ENCODE peak calls at places on chromosomes 13 and 19, in seven cellular contexts. I is SHP77; Z is Jurkat, Clone E6-1; D is fibroblast of lung; C is cerebellum; M is NCI-H345; Q is smooth muscle cell of the brain vasculature. R is an unnamed sample.

GRCh38 chr19:13770013-13770635 is 4.1 kb upstream of the C19orf53 start:
- DNase-seq in I (no peak), Z (no peak), D (no peak), C (no peak), M (no peak), Q (no peak), R (no peak)

GRCh38 chr19:2977001-2977685 is at the start of gene TLE6:
- DNase-seq in I (peak; percentile 95), Z (peak; percentile 92), D (peak; percentile 91), C (peak; percentile 98), M (peak; percentile 98), Q (peak; percentile 75), R (peak; percentile 96)

GRCh38 chr13:112760931-112761330 is 71.1 kb downstream of the ATP11A start:
- DNase-seq in I (no peak), Z (no peak), D (no peak), C (no peak), M (no peak), Q (no peak), R (no peak)

GRCh38 chr13:71771144-71771543 is 95.9 kb downstream of the DACH1 start:
- DNase-seq in I (no peak), Z (no peak), D (no peak), C (no peak), M (no peak), Q (no peak), R (no peak)

GRCh38 chr19:1009043-1009975 is 9.1 kb downstream of the GRIN3B start:
- DNase-seq in I (no peak), Z (no peak), D (peak; percentile 92), C (no peak), M (no peak), Q (no peak), R (no peak)

GRCh38 chr13:31436478-31436877 is 236.7 kb downstream of the B3GLCT start:
- DNase-seq in I (no peak), Z (no peak), D (no peak), C (no peak), M (no peak), Q (no peak), R (no peak)

GRCh38 chr13:102128216-102128800 is 273.5 kb downstream of the FGF14 start:
- DNase-seq in I (no peak), Z (no peak), D (peak; percentile 84), C (no peak), M (peak; percentile 78), Q (no peak), R (no peak)

GRCh38 chr13:111474136-111475002 is 153.9 kb downstream of the TEX29 start:
- DNase-seq in I (peak; percentile 89), Z (peak; percentile 24), D (peak; percentile 57), C (peak; percentile 67), M (peak; percentile 77), Q (no peak), R (peak; percentile 85)

GRCh38 chr13:47897411-47898050 is 103.5 kb downstream of the SUCLA2 start:
- DNase-seq in I (no peak), Z (no peak), D (no peak), C (peak; percentile 57), M (no peak), Q (no peak), R (no peak)

GRCh38 chr19:37914908-37915307 is 7.9 kb downstream of the SIPA1L3 start:
- DNase-seq in I (no peak), Z (peak; percentile 49), D (no peak), C (no peak), M (no peak), Q (no peak), R (no peak)

GRCh38 chr13:61358599-61358998 is 57.0 kb downstream of the PCDH20 start:
- DNase-seq in I (no peak), Z (no peak), D (no peak), C (no peak), M (no peak), Q (no peak), R (no peak)

GRCh38 chr13:113123226-113124150 is 889 bp downstream of the F10 start:
- DNase-seq in I (peak; percentile 16), Z (no peak), D (no peak), C (no peak), M (no peak), Q (no peak), R (no peak)

GRCh38 chr13:113939129-113939904 is 34.6 kb downstream of the C13orf46 start:
- DNase-seq in I (peak; percentile 78), Z (no peak), D (no peak), C (no peak), M (no peak), Q (no peak), R (no peak)

GRCh38 chr19:55166530-55167268 is at the start of gene DNAAF3:
- DNase-seq in I (peak; percentile 97), Z (peak; percentile 97), D (peak; percentile 97), C (peak; percentile 76), M (peak; percentile 95), Q (peak; percentile 91), R (peak; percentile 74)

GRCh38 chr19:49213791-49214190 is 56.2 kb downstream of the TRPM4 start:
- DNase-seq in I (no peak), Z (no peak), D (no peak), C (no peak), M (no peak), Q (no peak), R (no peak)

GRCh38 chr19:2770055-2771013 is 12.7 kb downstream of the SGTA start:
- DNase-seq in I (no peak), Z (no peak), D (peak; percentile 68), C (peak; percentile 25), M (no peak), Q (no peak), R (no peak)

GRCh38 chr13:72850959-72851677 is 69.2 kb downstream of the PIBF1 start:
- DNase-seq in I (no peak), Z (no peak), D (no peak), C (no peak), M (no peak), Q (no peak), R (no peak)

GRCh38 chr19:45670670-45671453 is 2.8 kb downstream of the GIPR start:
- DNase-seq in I (peak; percentile 55), Z (no peak), D (peak; percentile 72), C (peak; percentile 36), M (peak; percentile 75), Q (no peak), R (no peak)

GRCh38 chr19:33239223-33239975 is 13.7 kb upstream of the SLC7A10 start:
- DNase-seq in I (no peak), Z (no peak), D (no peak), C (no peak), M (no peak), Q (no peak), R (no peak)

GRCh38 chr13:79792716-79793115 is 311.8 kb downstream of the NDFIP2 start:
- DNase-seq in I (no peak), Z (no peak), D (no peak), C (no peak), M (no peak), Q (no peak), R (no peak)

GRCh38 chr13:76019421-76020044 is 383.4 kb downstream of the LMO7 start:
- DNase-seq in I (no peak), Z (peak; percentile 12), D (no peak), C (no peak), M (peak; percentile 7), Q (no peak), R (no peak)

GRCh38 chr13:24135674-24136300 is 24.7 kb upstream of the SPATA13 start:
- DNase-seq in I (no peak), Z (no peak), D (peak; percentile 42), C (no peak), M (no peak), Q (no peak), R (no peak)

GRCh38 chr19:49229416-49229815 is 71.8 kb downstream of the TRPM4 start:
- DNase-seq in I (no peak), Z (no peak), D (no peak), C (no peak), M (no peak), Q (no peak), R (no peak)

GRCh38 chr13:24802074-24802473 is 38.1 kb downstream of the RNF17 start:
- DNase-seq in I (no peak), Z (no peak), D (peak; percentile 20), C (no peak), M (no peak), Q (no peak), R (no peak)

GRCh38 chr13:30859326-30859725 is 46.7 kb upstream of the MEDAG start:
- DNase-seq in I (no peak), Z (no peak), D (no peak), C (no peak), M (no peak), Q (no peak), R (no peak)

GRCh38 chr13:44874176-44874575 is 115.1 kb downstream of the NUFIP1 start:
- DNase-seq in I (no peak), Z (no peak), D (no peak), C (no peak), M (no peak), Q (no peak), R (no peak)

GRCh38 chr19:15437355-15438123 is 12.2 kb downstream of the WIZ start:
- DNase-seq in I (no peak), Z (no peak), D (peak; percentile 74), C (no peak), M (no peak), Q (no peak), R (no peak)

GRCh38 chr13:91078093-91078679 is 269.3 kb upstream of the MIR17HG start:
- DNase-seq in I (peak; percentile 20), Z (peak; percentile 2), D (peak; percentile 29), C (no peak), M (no peak), Q (no peak), R (peak; percentile 12)

GRCh38 chr19:35734889-35735288 is 7.4 kb downstream of the IGFLR1 start:
- DNase-seq in I (no peak), Z (no peak), D (no peak), C (no peak), M (no peak), Q (no peak), R (no peak)

GRCh38 chr19:48992571-48993174 is 436 bp downstream of the GYS1 start:
- DNase-seq in I (no peak), Z (no peak), D (no peak), C (peak; percentile 32), M (no peak), Q (no peak), R (no peak)

GRCh38 chr13:50636007-50636704 is 207.3 kb downstream of the DLEU7 start:
- DNase-seq in I (no peak), Z (no peak), D (no peak), C (no peak), M (no peak), Q (no peak), R (no peak)

GRCh38 chr13:26742691-26743358 is 17.8 kb downstream of the GPR12 start:
- DNase-seq in I (no peak), Z (no peak), D (no peak), C (no peak), M (no peak), Q (no peak), R (no peak)